ENCODE peak calls at places on chromosome 6, in four cellular contexts. One of them, this sample, is unnamed.
A peak's percentile ranks its signal among the peaks of the same experiment; 100 is the strongest.

GRCh38 chr6:147507162-147508072 is 1.1 kb upstream of the SAMD5 start:
- DNase-seq in SK-N-SH: peak; percentile 42
- DNase-seq in GM23248: peak; percentile 37
- DNase-seq in endothelial cell of umbilical vein: peak; percentile 26
- DNase-seq in this sample: peak; percentile 47

GRCh38 chr6:106059331-106059730 is 26.8 kb upstream of the PRDM1 start:
- DNase-seq in endothelial cell of umbilical vein: no peak
- DNase-seq in GM23248: no peak
- DNase-seq in SK-N-SH: no peak
- DNase-seq in this sample: no peak

GRCh38 chr6:55869731-55870130 is 5.7 kb downstream of the BMP5 start:
- DNase-seq in endothelial cell of umbilical vein: no peak
- DNase-seq in GM23248: no peak
- DNase-seq in SK-N-SH: peak; percentile 0
- DNase-seq in this sample: no peak

GRCh38 chr6:136528477-136528876 is 21.7 kb downstream of the MAP7 start:
- DNase-seq in SK-N-SH: no peak
- DNase-seq in endothelial cell of umbilical vein: no peak
- DNase-seq in GM23248: peak; percentile 26
- DNase-seq in this sample: no peak

GRCh38 chr6:151376440-151376839 is 14.9 kb downstream of the ZBTB2 start:
- DNase-seq in GM23248: no peak
- DNase-seq in SK-N-SH: no peak
- DNase-seq in endothelial cell of umbilical vein: no peak
- DNase-seq in this sample: no peak

GRCh38 chr6:156657311-156657710 is 119.9 kb upstream of the ARID1B start:
- DNase-seq in endothelial cell of umbilical vein: no peak
- DNase-seq in GM23248: no peak
- DNase-seq in SK-N-SH: no peak
- DNase-seq in this sample: no peak

GRCh38 chr6:135537782-135538301 is 40.3 kb upstream of the AHI1 start:
- DNase-seq in endothelial cell of umbilical vein: peak; percentile 51
- DNase-seq in SK-N-SH: no peak
- DNase-seq in GM23248: peak; percentile 89
- DNase-seq in this sample: no peak

GRCh38 chr6:142879076-142879475 is 65.9 kb downstream of the HIVEP2 start:
- DNase-seq in endothelial cell of umbilical vein: no peak
- DNase-seq in GM23248: no peak
- DNase-seq in SK-N-SH: no peak
- DNase-seq in this sample: no peak

GRCh38 chr6:43942011-43942442 is 172.0 kb downstream of the VEGFA start:
- DNase-seq in endothelial cell of umbilical vein: no peak
- DNase-seq in GM23248: no peak
- DNase-seq in SK-N-SH: peak; percentile 86
- DNase-seq in this sample: no peak

GRCh38 chr6:21142716-21143115 is 450.8 kb upstream of the SOX4 start:
- DNase-seq in endothelial cell of umbilical vein: no peak
- DNase-seq in GM23248: no peak
- DNase-seq in SK-N-SH: no peak
- DNase-seq in this sample: no peak

GRCh38 chr6:31769684-31770371 is 7.3 kb downstream of the VWA7 start:
- DNase-seq in endothelial cell of umbilical vein: peak; percentile 66
- DNase-seq in GM23248: peak; percentile 60
- DNase-seq in SK-N-SH: peak; percentile 72
- DNase-seq in this sample: peak; percentile 93

GRCh38 chr6:12693122-12693521 is 23.4 kb upstream of the PHACTR1 start:
- DNase-seq in SK-N-SH: no peak
- DNase-seq in endothelial cell of umbilical vein: no peak
- DNase-seq in GM23248: no peak
- DNase-seq in this sample: no peak

GRCh38 chr6:109523478-109523877 is 40.5 kb upstream of the ZBTB24 start:
- DNase-seq in endothelial cell of umbilical vein: no peak
- DNase-seq in SK-N-SH: no peak
- DNase-seq in GM23248: peak; percentile 92
- DNase-seq in this sample: no peak

GRCh38 chr6:102216232-102216631 is 822.7 kb downstream of the GRIK2 start:
- DNase-seq in SK-N-SH: no peak
- DNase-seq in GM23248: no peak
- DNase-seq in endothelial cell of umbilical vein: no peak
- DNase-seq in this sample: no peak

GRCh38 chr6:1885576-1886003 is 275.9 kb downstream of the FOXC1 start:
- DNase-seq in endothelial cell of umbilical vein: no peak
- DNase-seq in SK-N-SH: no peak
- DNase-seq in GM23248: no peak
- DNase-seq in this sample: no peak

GRCh38 chr6:134936927-134937326 is 13.0 kb downstream of the ALDH8A1 start:
- DNase-seq in GM23248: peak; percentile 70
- DNase-seq in SK-N-SH: no peak
- DNase-seq in endothelial cell of umbilical vein: no peak
- DNase-seq in this sample: no peak

GRCh38 chr6:117771403-117771802 is 96.1 kb downstream of the NUS1 start:
- DNase-seq in SK-N-SH: no peak
- DNase-seq in GM23248: no peak
- DNase-seq in endothelial cell of umbilical vein: no peak
- DNase-seq in this sample: no peak

GRCh38 chr6:43181942-43182860 is at the start of gene CUL9:
- DNase-seq in SK-N-SH: peak; percentile 94
- DNase-seq in endothelial cell of umbilical vein: peak; percentile 74
- DNase-seq in GM23248: peak; percentile 89
- DNase-seq in this sample: peak; percentile 87

GRCh38 chr6:31666337-31666960 is 569 bp downstream of the CSNK2B start:
- DNase-seq in SK-N-SH: no peak
- DNase-seq in GM23248: peak; percentile 65
- DNase-seq in endothelial cell of umbilical vein: no peak
- DNase-seq in this sample: no peak

GRCh38 chr6:168193816-168194701 is 115.0 kb upstream of the FRMD1 start:
- DNase-seq in endothelial cell of umbilical vein: no peak
- DNase-seq in GM23248: no peak
- DNase-seq in SK-N-SH: peak; percentile 43
- DNase-seq in this sample: no peak

GRCh38 chr6:25042599-25042936 is 106.8 kb upstream of the RIPOR2 start:
- DNase-seq in endothelial cell of umbilical vein: no peak
- DNase-seq in SK-N-SH: no peak
- DNase-seq in GM23248: no peak
- DNase-seq in this sample: no peak

GRCh38 chr6:131172237-131172636 is 37.0 kb downstream of the AKAP7 start:
- DNase-seq in endothelial cell of umbilical vein: no peak
- DNase-seq in SK-N-SH: no peak
- DNase-seq in GM23248: peak; percentile 48
- DNase-seq in this sample: no peak

GRCh38 chr6:31193206-31193605 is 22.7 kb upstream of the POU5F1 start:
- DNase-seq in GM23248: no peak
- DNase-seq in SK-N-SH: no peak
- DNase-seq in endothelial cell of umbilical vein: no peak
- DNase-seq in this sample: no peak

GRCh38 chr6:33995873-33996475 is 149.9 kb downstream of the GRM4 start:
- DNase-seq in GM23248: peak; percentile 18
- DNase-seq in SK-N-SH: no peak
- DNase-seq in endothelial cell of umbilical vein: no peak
- DNase-seq in this sample: no peak

GRCh38 chr6:134005824-134006223 is 46.6 kb downstream of the SLC2A12 start:
- DNase-seq in SK-N-SH: no peak
- DNase-seq in GM23248: no peak
- DNase-seq in endothelial cell of umbilical vein: no peak
- DNase-seq in this sample: no peak

GRCh38 chr6:104951677-104952076 is 5.2 kb upstream of the LIN28B start:
- DNase-seq in SK-N-SH: no peak
- DNase-seq in GM23248: no peak
- DNase-seq in endothelial cell of umbilical vein: no peak
- DNase-seq in this sample: no peak

GRCh38 chr6:104955491-104955890 is 1.4 kb upstream of the LIN28B start:
- DNase-seq in SK-N-SH: peak; percentile 51
- DNase-seq in endothelial cell of umbilical vein: no peak
- DNase-seq in GM23248: no peak
- DNase-seq in this sample: no peak

GRCh38 chr6:104952911-104953409 is 3.9 kb upstream of the LIN28B start:
- DNase-seq in SK-N-SH: no peak
- DNase-seq in GM23248: no peak
- DNase-seq in endothelial cell of umbilical vein: no peak
- DNase-seq in this sample: no peak

GRCh38 chr6:104954091-104954797 is 2.7 kb upstream of the LIN28B start:
- DNase-seq in endothelial cell of umbilical vein: no peak
- DNase-seq in SK-N-SH: no peak
- DNase-seq in GM23248: no peak
- DNase-seq in this sample: no peak

DNA sequence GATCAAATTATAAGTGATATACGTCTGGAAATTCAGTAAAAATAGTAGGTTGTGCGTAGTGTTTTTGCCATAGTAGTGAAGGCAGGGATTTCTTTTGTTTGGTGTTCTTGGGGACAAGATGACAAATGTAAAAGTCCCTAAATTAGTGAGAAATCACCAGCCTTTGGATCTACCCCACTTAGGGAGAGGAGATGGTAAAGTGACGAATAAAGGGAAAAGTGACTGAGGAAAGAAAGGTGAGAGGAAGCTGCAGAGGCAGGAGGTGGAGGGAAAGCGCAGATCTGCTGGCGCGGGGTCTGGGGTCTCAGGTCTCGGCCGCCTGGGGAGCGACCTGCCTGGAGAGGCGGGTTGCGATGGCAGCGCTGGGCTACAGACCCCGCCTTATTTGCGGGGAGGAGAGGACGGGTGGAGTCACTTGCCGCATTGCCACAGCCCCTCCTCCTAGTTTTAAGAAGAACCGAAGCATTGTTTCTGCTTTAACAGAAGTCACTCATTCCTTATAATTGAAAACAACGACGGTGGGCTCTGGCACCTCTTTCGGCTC is 3.4 kb upstream of the LIN28B start:
- DNase-seq in endothelial cell of umbilical vein: no peak
- DNase-seq in SK-N-SH: no peak
- DNase-seq in GM23248: no peak
- DNase-seq in this sample: no peak
- H3K27me3 ChIP-seq in endothelial cell of umbilical vein: peaks cover 95% of the 10 kb centered on the region
- H3K27me3 ChIP-seq in SK-N-SH: peaks cover 11% of the 10 kb centered on the region
- H3K27me3 ChIP-seq in GM23248: peaks cover 81% of the 10 kb centered on the region
- H3K27me3 ChIP-seq in this sample: peaks cover 47% of the 10 kb centered on the region

GRCh38 chr6:145809211-145809610 is 5.4 kb downstream of the FBXO30 start:
- DNase-seq in GM23248: peak; percentile 6
- DNase-seq in endothelial cell of umbilical vein: no peak
- DNase-seq in SK-N-SH: no peak
- DNase-seq in this sample: no peak

GRCh38 chr6:145813285-145814034 is 1.1 kb downstream of the FBXO30 start:
- DNase-seq in GM23248: peak; percentile 86
- DNase-seq in endothelial cell of umbilical vein: peak; percentile 80
- DNase-seq in SK-N-SH: peak; percentile 4
- DNase-seq in this sample: no peak

GRCh38 chr6:145809785-145810184 is 4.8 kb downstream of the FBXO30 start:
- DNase-seq in endothelial cell of umbilical vein: no peak
- DNase-seq in GM23248: peak; percentile 74
- DNase-seq in SK-N-SH: no peak
- DNase-seq in this sample: no peak

GRCh38 chr6:145811741-145812140 is 2.9 kb downstream of the FBXO30 start:
- DNase-seq in endothelial cell of umbilical vein: no peak
- DNase-seq in SK-N-SH: no peak
- DNase-seq in GM23248: no peak
- DNase-seq in this sample: no peak

GRCh38 chr6:145808239-145808638 is 6.4 kb downstream of the FBXO30 start:
- DNase-seq in GM23248: peak; percentile 19
- DNase-seq in endothelial cell of umbilical vein: no peak
- DNase-seq in SK-N-SH: no peak
- DNase-seq in this sample: no peak
- H3K4me3 ChIP-seq in GM23248: no peak overlapping the region
- H3K4me3 ChIP-seq in endothelial cell of umbilical vein: no peak overlapping the region
- H3K4me3 ChIP-seq in SK-N-SH: no peak overlapping the region
- H3K4me3 ChIP-seq in this sample: no peak overlapping the region

GRCh38 chr6:41581381-41581991 is 35.3 kb downstream of the FOXP4 start:
- DNase-seq in endothelial cell of umbilical vein: peak; percentile 85
- DNase-seq in SK-N-SH: peak; percentile 63
- DNase-seq in GM23248: peak; percentile 92
- DNase-seq in this sample: no peak

GRCh38 chr6:41578714-41579610 is 32.8 kb downstream of the FOXP4 start:
- DNase-seq in endothelial cell of umbilical vein: no peak
- DNase-seq in SK-N-SH: peak; percentile 42
- DNase-seq in GM23248: no peak
- DNase-seq in this sample: peak; percentile 82

GRCh38 chr6:41582540-41582939 is 36.4 kb downstream of the FOXP4 start:
- DNase-seq in GM23248: no peak
- DNase-seq in endothelial cell of umbilical vein: no peak
- DNase-seq in SK-N-SH: no peak
- DNase-seq in this sample: no peak

GRCh38 chr6:41577865-41578713 is 31.9 kb downstream of the FOXP4 start:
- DNase-seq in endothelial cell of umbilical vein: peak; percentile 46
- DNase-seq in GM23248: peak; percentile 67
- DNase-seq in SK-N-SH: peak; percentile 44
- DNase-seq in this sample: peak; percentile 37

GRCh38 chr6:41580690-41581089 is 34.5 kb downstream of the FOXP4 start:
- DNase-seq in endothelial cell of umbilical vein: no peak
- DNase-seq in GM23248: no peak
- DNase-seq in SK-N-SH: no peak
- DNase-seq in this sample: no peak
- H3K9ac ChIP-seq in endothelial cell of umbilical vein: no peak overlapping the region
- H3K9ac ChIP-seq in GM23248: no peak overlapping the region
- H3K9ac ChIP-seq in SK-N-SH: peak overlapping the region; percentile 46
- H3K9ac ChIP-seq in this sample: no peak overlapping the region

DNA sequence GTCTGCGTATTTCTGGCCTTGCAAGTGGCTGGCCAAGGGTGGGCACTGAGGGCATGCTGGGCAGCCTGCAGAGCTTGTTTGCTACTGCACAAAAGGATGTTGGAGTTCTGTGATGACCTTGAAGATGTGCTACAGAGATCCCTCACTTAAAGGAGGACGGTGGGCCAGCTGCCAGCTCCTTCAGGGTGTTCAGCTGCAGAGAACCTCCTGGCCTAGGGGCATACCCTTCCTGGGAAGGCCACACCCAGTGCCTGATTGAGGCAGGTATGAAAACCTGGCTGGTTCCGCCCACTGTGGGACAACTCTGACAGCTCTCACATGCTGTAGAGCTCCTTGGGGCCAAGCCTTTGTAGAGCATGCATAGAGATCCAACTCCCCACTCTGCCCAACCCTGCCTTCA is 3.0 kb upstream of the KCNK17 start:
- DNase-seq in SK-N-SH: no peak
- DNase-seq in GM23248: no peak
- DNase-seq in endothelial cell of umbilical vein: no peak
- DNase-seq in this sample: no peak
- H3K27me3 ChIP-seq in SK-N-SH: peaks cover 7% of the 10 kb centered on the region
- H3K27me3 ChIP-seq in GM23248: peaks cover 41% of the 10 kb centered on the region
- H3K27me3 ChIP-seq in endothelial cell of umbilical vein: peaks cover 24% of the 10 kb centered on the region
- H3K27me3 ChIP-seq in this sample: peaks cover 25% of the 10 kb centered on the region

GRCh38 chr6:146358341-146359046 is 185.1 kb upstream of the RAB32 start:
- DNase-seq in SK-N-SH: no peak
- DNase-seq in GM23248: peak; percentile 83
- DNase-seq in endothelial cell of umbilical vein: peak; percentile 48
- DNase-seq in this sample: no peak
- H3K4me3 ChIP-seq in SK-N-SH: peak overlapping the region; percentile 32
- H3K4me3 ChIP-seq in GM23248: peak overlapping the region; percentile 56
- H3K4me3 ChIP-seq in endothelial cell of umbilical vein: no peak overlapping the region
- H3K4me3 ChIP-seq in this sample: no peak overlapping the region